ENCODE peak calls at places on chromosome 15, in ten cellular contexts. One of them, this sample, is unnamed.

GRCh38 chr15:43376017-43376705 is 5.3 kb downstream of the TUBGCP4 start:
- DNase-seq in aorta: no peak
- DNase-seq in BE2C: peak; percentile 64
- DNase-seq in HepG2: peak; percentile 45
- DNase-seq in NT2/D1: no peak
- DNase-seq in astrocyte: no peak
- DNase-seq in cardiac muscle cell: peak; percentile 37
- DNase-seq in WERI-Rb-1: peak; percentile 68
- DNase-seq in kidney epithelial cell: no peak
- DNase-seq in brain microvascular endothelial cell: peak; percentile 48
- DNase-seq in this sample: no peak

GRCh38 chr15:68431792-68432401 is at the start of gene ITGA11:
- DNase-seq in aorta: peak; percentile 87
- DNase-seq in BE2C: peak; percentile 83
- DNase-seq in HepG2: no peak
- DNase-seq in NT2/D1: peak; percentile 39
- DNase-seq in astrocyte: peak; percentile 55
- DNase-seq in cardiac muscle cell: peak; percentile 67
- DNase-seq in WERI-Rb-1: peak; percentile 79
- DNase-seq in kidney epithelial cell: no peak
- DNase-seq in brain microvascular endothelial cell: peak; percentile 66
- DNase-seq in this sample: peak; percentile 80

GRCh38 chr15:56733131-56734012 is at the start of gene ZNF280D:
- DNase-seq in aorta: peak; percentile 95
- DNase-seq in BE2C: peak; percentile 90
- DNase-seq in HepG2: peak; percentile 57
- DNase-seq in NT2/D1: no peak
- DNase-seq in astrocyte: peak; percentile 86
- DNase-seq in cardiac muscle cell: peak; percentile 96
- DNase-seq in WERI-Rb-1: peak; percentile 80
- DNase-seq in kidney epithelial cell: peak; percentile 25
- DNase-seq in brain microvascular endothelial cell: peak; percentile 88
- DNase-seq in this sample: peak; percentile 96

GRCh38 chr15:59298255-59298856 is 74.3 kb downstream of the MYO1E start:
- DNase-seq in aorta: no peak
- DNase-seq in BE2C: no peak
- DNase-seq in HepG2: no peak
- DNase-seq in NT2/D1: no peak
- DNase-seq in astrocyte: peak; percentile 57
- DNase-seq in cardiac muscle cell: no peak
- DNase-seq in WERI-Rb-1: no peak
- DNase-seq in kidney epithelial cell: peak; percentile 91
- DNase-seq in brain microvascular endothelial cell: no peak
- DNase-seq in this sample: no peak

GRCh38 chr15:34436956-34437442 is 609 bp downstream of the GOLGA8A start:
- DNase-seq in aorta: peak; percentile 63
- DNase-seq in BE2C: peak; percentile 32
- DNase-seq in HepG2: peak; percentile 3
- DNase-seq in NT2/D1: no peak
- DNase-seq in astrocyte: peak; percentile 24
- DNase-seq in cardiac muscle cell: peak; percentile 25
- DNase-seq in WERI-Rb-1: peak; percentile 54
- DNase-seq in kidney epithelial cell: no peak
- DNase-seq in brain microvascular endothelial cell: no peak
- DNase-seq in this sample: peak; percentile 73

GRCh38 chr15:57158589-57158988 is 217.7 kb upstream of the CGNL1 start:
- DNase-seq in aorta: no peak
- DNase-seq in BE2C: no peak
- DNase-seq in HepG2: no peak
- DNase-seq in NT2/D1: no peak
- DNase-seq in astrocyte: peak; percentile 52
- DNase-seq in cardiac muscle cell: peak; percentile 39
- DNase-seq in WERI-Rb-1: no peak
- DNase-seq in kidney epithelial cell: peak; percentile 9
- DNase-seq in brain microvascular endothelial cell: no peak
- DNase-seq in this sample: no peak

GRCh38 chr15:26804063-26804804 is 31.4 kb upstream of the GABRB3 start:
- DNase-seq in aorta: no peak
- DNase-seq in BE2C: no peak
- DNase-seq in HepG2: no peak
- DNase-seq in NT2/D1: no peak
- DNase-seq in astrocyte: no peak
- DNase-seq in cardiac muscle cell: no peak
- DNase-seq in WERI-Rb-1: no peak
- DNase-seq in kidney epithelial cell: no peak
- DNase-seq in brain microvascular endothelial cell: no peak
- DNase-seq in this sample: no peak

GRCh38 chr15:48653913-48654630 is 8.6 kb upstream of the FBN1 start:
- DNase-seq in aorta: no peak
- DNase-seq in BE2C: no peak
- DNase-seq in HepG2: no peak
- DNase-seq in NT2/D1: no peak
- DNase-seq in astrocyte: no peak
- DNase-seq in cardiac muscle cell: no peak
- DNase-seq in WERI-Rb-1: no peak
- DNase-seq in kidney epithelial cell: no peak
- DNase-seq in brain microvascular endothelial cell: no peak
- DNase-seq in this sample: no peak

GRCh38 chr15:55277116-55277564 is 12.5 kb downstream of the RAB27A start:
- DNase-seq in aorta: no peak
- DNase-seq in BE2C: no peak
- DNase-seq in HepG2: no peak
- DNase-seq in NT2/D1: no peak
- DNase-seq in astrocyte: peak; percentile 76
- DNase-seq in cardiac muscle cell: peak; percentile 48
- DNase-seq in WERI-Rb-1: no peak
- DNase-seq in kidney epithelial cell: no peak
- DNase-seq in brain microvascular endothelial cell: no peak
- DNase-seq in this sample: no peak

GRCh38 chr15:40313531-40314398 is 6.0 kb upstream of the PLCB2 start:
- DNase-seq in aorta: peak; percentile 85
- DNase-seq in BE2C: peak; percentile 53
- DNase-seq in HepG2: peak; percentile 53
- DNase-seq in NT2/D1: no peak
- DNase-seq in astrocyte: no peak
- DNase-seq in cardiac muscle cell: no peak
- DNase-seq in WERI-Rb-1: peak; percentile 73
- DNase-seq in kidney epithelial cell: no peak
- DNase-seq in brain microvascular endothelial cell: no peak
- DNase-seq in this sample: peak; percentile 77

GRCh38 chr15:62796296-62796695 is 246.3 kb upstream of the TPM1 start:
- DNase-seq in aorta: no peak
- DNase-seq in BE2C: no peak
- DNase-seq in HepG2: no peak
- DNase-seq in NT2/D1: no peak
- DNase-seq in astrocyte: no peak
- DNase-seq in cardiac muscle cell: no peak
- DNase-seq in WERI-Rb-1: no peak
- DNase-seq in kidney epithelial cell: no peak
- DNase-seq in brain microvascular endothelial cell: no peak
- DNase-seq in this sample: no peak

GRCh38 chr15:91302588-91303439 is 202.8 kb downstream of the SV2B start:
- DNase-seq in aorta: no peak
- DNase-seq in BE2C: peak; percentile 59
- DNase-seq in HepG2: peak; percentile 45
- DNase-seq in NT2/D1: peak; percentile 67
- DNase-seq in astrocyte: peak; percentile 38
- DNase-seq in cardiac muscle cell: peak; percentile 77
- DNase-seq in WERI-Rb-1: peak; percentile 39
- DNase-seq in kidney epithelial cell: peak; percentile 14
- DNase-seq in brain microvascular endothelial cell: peak; percentile 33
- DNase-seq in this sample: no peak

GRCh38 chr15:49273734-49274318 is 103.8 kb downstream of the GALK2 start:
- DNase-seq in aorta: no peak
- DNase-seq in BE2C: peak; percentile 12
- DNase-seq in HepG2: no peak
- DNase-seq in NT2/D1: no peak
- DNase-seq in astrocyte: no peak
- DNase-seq in cardiac muscle cell: no peak
- DNase-seq in WERI-Rb-1: no peak
- DNase-seq in kidney epithelial cell: no peak
- DNase-seq in brain microvascular endothelial cell: no peak
- DNase-seq in this sample: no peak

GRCh38 chr15:77546050-77546501 is 86.6 kb downstream of the LINGO1 start:
- DNase-seq in aorta: peak; percentile 41
- DNase-seq in BE2C: peak; percentile 65
- DNase-seq in HepG2: no peak
- DNase-seq in NT2/D1: no peak
- DNase-seq in astrocyte: peak; percentile 84
- DNase-seq in cardiac muscle cell: peak; percentile 94
- DNase-seq in WERI-Rb-1: no peak
- DNase-seq in kidney epithelial cell: no peak
- DNase-seq in brain microvascular endothelial cell: peak; percentile 90
- DNase-seq in this sample: no peak

GRCh38 chr15:71599404-71600225 is 210.7 kb upstream of the NR2E3 start:
- DNase-seq in aorta: no peak
- DNase-seq in BE2C: no peak
- DNase-seq in HepG2: no peak
- DNase-seq in NT2/D1: no peak
- DNase-seq in astrocyte: peak; percentile 47
- DNase-seq in cardiac muscle cell: peak; percentile 21
- DNase-seq in WERI-Rb-1: no peak
- DNase-seq in kidney epithelial cell: no peak
- DNase-seq in brain microvascular endothelial cell: no peak
- DNase-seq in this sample: no peak

DNA sequence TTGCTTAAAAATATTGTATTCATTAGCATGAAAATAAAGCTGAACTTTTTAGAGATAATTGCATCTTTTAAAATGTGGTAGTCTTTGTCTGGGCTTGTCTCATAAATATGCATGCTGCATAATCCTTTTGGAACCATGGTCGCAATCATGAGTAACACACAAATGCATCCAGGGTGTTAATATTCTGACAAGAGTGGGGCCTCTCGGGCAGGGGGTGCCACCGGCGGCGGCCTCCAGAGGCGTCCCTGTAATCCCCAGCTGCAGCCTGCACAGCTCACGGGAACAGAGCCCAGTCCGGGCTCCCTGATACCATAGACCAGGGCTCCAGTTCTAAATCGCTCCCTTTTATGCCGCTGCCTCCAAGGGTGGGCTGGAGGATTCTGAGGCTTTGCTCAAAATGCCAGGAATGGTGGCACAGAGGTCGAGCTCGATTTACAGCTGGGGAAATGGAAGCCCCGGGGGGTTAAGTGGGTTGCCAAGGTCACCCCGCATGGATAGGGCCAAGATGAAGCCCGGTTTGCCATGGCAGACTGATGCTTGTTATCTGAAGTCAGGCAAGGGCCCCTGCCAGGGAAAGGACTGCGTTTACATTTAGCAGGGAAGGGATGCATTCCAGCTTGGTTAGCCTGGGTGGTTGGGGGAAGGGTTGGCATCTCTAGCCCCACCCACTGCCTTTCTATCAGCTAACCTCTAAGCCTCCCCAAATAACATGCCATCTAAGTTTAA is 78.8 kb downstream of the RPLP1 start:
- DNase-seq in aorta: no peak
- DNase-seq in BE2C: no peak
- DNase-seq in HepG2: no peak
- DNase-seq in NT2/D1: peak; percentile 40
- DNase-seq in astrocyte: no peak
- DNase-seq in cardiac muscle cell: no peak
- DNase-seq in WERI-Rb-1: no peak
- DNase-seq in kidney epithelial cell: no peak
- DNase-seq in brain microvascular endothelial cell: no peak
- DNase-seq in this sample: no peak
- H3K27me3 ChIP-seq in aorta: no peaks in the 10 kb centered on the region
- H3K27me3 ChIP-seq in BE2C: no peaks in the 10 kb centered on the region
- H3K27me3 ChIP-seq in HepG2: peaks cover 10% of the 10 kb centered on the region
- H3K27me3 ChIP-seq in NT2/D1: no peaks in the 10 kb centered on the region
- H3K27me3 ChIP-seq in astrocyte: peaks cover 10% of the 10 kb centered on the region
- H3K27me3 ChIP-seq in cardiac muscle cell: peaks cover 33% of the 10 kb centered on the region
- H3K27me3 ChIP-seq in WERI-Rb-1: no peaks in the 10 kb centered on the region
- H3K27me3 ChIP-seq in kidney epithelial cell: peaks cover 4% of the 10 kb centered on the region
- H3K27me3 ChIP-seq in brain microvascular endothelial cell: peaks cover 28% of the 10 kb centered on the region
- H3K27me3 ChIP-seq in this sample: no peaks in the 10 kb centered on the region

GRCh38 chr15:76335129-76335850 is 1.3 kb upstream of the ISL2 start:
- DNase-seq in aorta: no peak
- DNase-seq in BE2C: peak; percentile 25
- DNase-seq in HepG2: no peak
- DNase-seq in NT2/D1: no peak
- DNase-seq in astrocyte: no peak
- DNase-seq in cardiac muscle cell: no peak
- DNase-seq in WERI-Rb-1: peak; percentile 15
- DNase-seq in kidney epithelial cell: no peak
- DNase-seq in brain microvascular endothelial cell: no peak
- DNase-seq in this sample: no peak
- H3K27me3 ChIP-seq in aorta: no peaks in the 10 kb centered on the region
- H3K27me3 ChIP-seq in BE2C: peaks cover 67% of the 10 kb centered on the region
- H3K27me3 ChIP-seq in HepG2: no peaks in the 10 kb centered on the region
- H3K27me3 ChIP-seq in NT2/D1: peaks cover 81% of the 10 kb centered on the region
- H3K27me3 ChIP-seq in astrocyte: peaks cover 71% of the 10 kb centered on the region
- H3K27me3 ChIP-seq in cardiac muscle cell: peaks cover 81% of the 10 kb centered on the region
- H3K27me3 ChIP-seq in WERI-Rb-1: no peaks in the 10 kb centered on the region
- H3K27me3 ChIP-seq in kidney epithelial cell: peaks cover 72% of the 10 kb centered on the region
- H3K27me3 ChIP-seq in brain microvascular endothelial cell: peaks cover 38% of the 10 kb centered on the region
- H3K27me3 ChIP-seq in this sample: peaks cover 76% of the 10 kb centered on the region

DNA sequence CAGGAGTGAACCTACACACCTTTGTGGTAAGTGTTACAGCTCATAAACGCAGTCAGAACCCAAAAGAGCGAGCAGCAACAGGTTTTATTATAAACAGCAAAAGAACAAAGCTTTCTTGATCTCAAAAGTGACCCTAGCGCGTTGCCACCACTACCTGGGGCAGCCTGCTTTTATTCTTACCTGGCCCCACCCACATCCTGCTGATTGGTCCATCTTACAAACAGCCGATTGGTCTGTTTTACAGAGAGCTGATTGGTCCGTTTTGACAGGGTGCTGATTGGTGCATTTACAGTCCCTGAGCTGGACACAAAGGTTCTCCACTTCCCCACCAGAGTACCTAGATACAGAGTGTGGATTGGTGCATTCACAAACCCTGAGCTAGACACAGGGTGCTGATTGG is 143.1 kb downstream of the ARRDC4 start:
- DNase-seq in aorta: no peak
- DNase-seq in BE2C: no peak
- DNase-seq in HepG2: no peak
- DNase-seq in NT2/D1: no peak
- DNase-seq in astrocyte: no peak
- DNase-seq in cardiac muscle cell: no peak
- DNase-seq in WERI-Rb-1: no peak
- DNase-seq in kidney epithelial cell: no peak
- DNase-seq in brain microvascular endothelial cell: no peak
- DNase-seq in this sample: no peak
- H3K27me3 ChIP-seq in aorta: no peaks in the 10 kb centered on the region
- H3K27me3 ChIP-seq in BE2C: no peaks in the 10 kb centered on the region
- H3K27me3 ChIP-seq in HepG2: no peaks in the 10 kb centered on the region
- H3K27me3 ChIP-seq in NT2/D1: no peaks in the 10 kb centered on the region
- H3K27me3 ChIP-seq in astrocyte: no peaks in the 10 kb centered on the region
- H3K27me3 ChIP-seq in cardiac muscle cell: no peaks in the 10 kb centered on the region
- H3K27me3 ChIP-seq in WERI-Rb-1: peaks cover 49% of the 10 kb centered on the region
- H3K27me3 ChIP-seq in kidney epithelial cell: no peaks in the 10 kb centered on the region
- H3K27me3 ChIP-seq in brain microvascular endothelial cell: no peaks in the 10 kb centered on the region
- H3K27me3 ChIP-seq in this sample: no peaks in the 10 kb centered on the region

DNA sequence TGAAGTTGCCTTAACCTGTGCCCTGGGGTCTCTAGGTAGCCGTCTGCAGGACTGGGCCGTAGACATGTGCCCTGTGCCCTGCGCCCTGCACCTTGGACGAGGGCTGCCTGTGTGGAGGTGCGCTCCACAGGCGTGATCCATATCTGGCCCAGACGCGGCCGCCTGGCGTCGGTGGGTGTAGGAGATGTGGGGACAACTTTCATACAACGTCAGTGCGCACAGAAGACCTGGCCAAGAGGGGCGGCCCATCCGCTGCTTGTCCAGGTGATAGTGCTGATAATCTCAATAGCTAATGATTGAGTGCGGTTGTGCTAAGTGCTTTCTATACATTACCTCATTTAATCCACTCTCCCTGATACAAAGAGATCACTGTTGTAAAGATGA is 665 bp upstream of the RASGRP1 start:
- DNase-seq in aorta: no peak
- DNase-seq in BE2C: no peak
- DNase-seq in HepG2: no peak
- DNase-seq in NT2/D1: no peak
- DNase-seq in astrocyte: no peak
- DNase-seq in cardiac muscle cell: no peak
- DNase-seq in WERI-Rb-1: no peak
- DNase-seq in kidney epithelial cell: no peak
- DNase-seq in brain microvascular endothelial cell: no peak
- DNase-seq in this sample: no peak
- H3K27me3 ChIP-seq in aorta: no peaks in the 10 kb centered on the region
- H3K27me3 ChIP-seq in BE2C: peaks cover 31% of the 10 kb centered on the region
- H3K27me3 ChIP-seq in HepG2: peaks cover 3% of the 10 kb centered on the region
- H3K27me3 ChIP-seq in NT2/D1: peaks cover 37% of the 10 kb centered on the region
- H3K27me3 ChIP-seq in astrocyte: peaks cover 27% of the 10 kb centered on the region
- H3K27me3 ChIP-seq in cardiac muscle cell: peaks cover 26% of the 10 kb centered on the region
- H3K27me3 ChIP-seq in WERI-Rb-1: peaks cover 57% of the 10 kb centered on the region
- H3K27me3 ChIP-seq in kidney epithelial cell: peaks cover 9% of the 10 kb centered on the region
- H3K27me3 ChIP-seq in brain microvascular endothelial cell: peaks cover 11% of the 10 kb centered on the region
- H3K27me3 ChIP-seq in this sample: peaks cover 7% of the 10 kb centered on the region